ENCODE peak calls at places on chromosomes 4 and X, in ten cellular contexts. O is GM06990, W is ureter, D is brain microvascular endothelial cell, S is T-helper 1 cell, E is iPS-NIHi11, P is PC-3, J is NCI-H446 treated with DMSO at 0.1 percent for 48 hours, T is stomach, N is HTR-8/SVneo. K is an unnamed sample.

GRCh38 chr4:16993966-16994840 is 95.8 kb upstream of the LDB2 start:
- DNase-seq in O (no peak), W (no peak), D (no peak), S (no peak), E (no peak), P (no peak), J (no peak), T (no peak), N (no peak), K (no peak)

GRCh38 chr4:6350646-6351045 is 81.0 kb downstream of the WFS1 start:
- DNase-seq in O (no peak), W (no peak), D (no peak), S (no peak), E (no peak), P (no peak), J (no peak), T (no peak), N (no peak), K (no peak)

GRCh38 chr4:17280266-17280665 is 231.6 kb downstream of the QDPR start:
- DNase-seq in O (no peak), W (no peak), D (no peak), S (no peak), E (no peak), P (no peak), J (no peak), T (no peak), N (no peak), K (no peak)

GRCh38 chr4:38935391-38936073 is 67.9 kb downstream of the FAM114A1 start:
- DNase-seq in O (no peak), W (no peak), D (no peak), S (no peak), E (no peak), P (no peak), J (no peak), T (no peak), N (no peak), K (no peak)

GRCh38 chrX:100883654-100884053 is 9.5 kb upstream of the NOX1 start:
- DNase-seq in O (no peak), W (no peak), D (no peak), S (no peak), E (no peak), P (no peak), J (no peak), T (no peak), N (no peak), K (no peak)

GRCh38 chr4:55356991-55357461 is 11.0 kb downstream of the SRD5A3 start:
- DNase-seq in O (no peak), W (no peak), D (peak; percentile 20), S (no peak), E (no peak), P (peak; percentile 73), J (no peak), T (no peak), N (no peak), K (peak; percentile 41)

GRCh38 chr4:169266081-169266480 is 4.7 kb downstream of the SH3RF1 start:
- DNase-seq in O (no peak), W (no peak), D (no peak), S (no peak), E (no peak), P (no peak), J (no peak), T (no peak), N (no peak), K (no peak)

GRCh38 chrX:139905743-139906142 is 27.1 kb downstream of the ATP11C start:
- DNase-seq in O (no peak), W (no peak), D (no peak), S (no peak), E (no peak), P (no peak), J (no peak), T (no peak), N (no peak), K (no peak)

GRCh38 chr4:10577018-10577417 is 107.5 kb downstream of the CLNK start:
- DNase-seq in O (no peak), W (no peak), D (no peak), S (no peak), E (no peak), P (no peak), J (no peak), T (no peak), N (no peak), K (no peak)

GRCh38 chrX:31658360-31658759 is 586.5 kb upstream of the FTHL17 start:
- DNase-seq in O (peak; percentile 8), W (no peak), D (no peak), S (no peak), E (no peak), P (peak; percentile 43), J (peak; percentile 21), T (no peak), N (peak; percentile 8), K (no peak)

GRCh38 chr4:125262079-125262478 is 52.7 kb upstream of the FAT4 start:
- DNase-seq in O (no peak), W (no peak), D (no peak), S (no peak), E (no peak), P (no peak), J (no peak), T (no peak), N (no peak), K (no peak)

GRCh38 chr4:166735553-166735952 is 498.7 kb downstream of the SPOCK3 start:
- DNase-seq in O (no peak), W (no peak), D (no peak), S (no peak), E (no peak), P (no peak), J (no peak), T (no peak), N (no peak), K (no peak)

GRCh38 chr4:10684631-10685030 is at the start of gene CLNK:
- DNase-seq in O (no peak), W (no peak), D (no peak), S (no peak), E (no peak), P (no peak), J (no peak), T (no peak), N (no peak), K (no peak)

GRCh38 chrX:32137525-32137924 is 1065.7 kb upstream of the FTHL17 start:
- DNase-seq in O (no peak), W (no peak), D (peak; percentile 4), S (no peak), E (no peak), P (no peak), J (no peak), T (no peak), N (no peak), K (no peak)

GRCh38 chr4:6207602-6208001 is 7.3 kb upstream of the JAKMIP1 start:
- DNase-seq in O (no peak), W (no peak), D (no peak), S (no peak), E (no peak), P (no peak), J (no peak), T (peak; percentile 10), N (no peak), K (no peak)

GRCh38 chr4:1666391-1666790 is 17.7 kb downstream of the FAM53A start:
- DNase-seq in O (no peak), W (no peak), D (no peak), S (no peak), E (no peak), P (no peak), J (no peak), T (peak; percentile 42), N (no peak), K (no peak)

GRCh38 chr4:22504931-22505330 is 10.9 kb downstream of the ADGRA3 start:
- DNase-seq in O (no peak), W (no peak), D (no peak), S (no peak), E (no peak), P (peak; percentile 30), J (no peak), T (no peak), N (no peak), K (no peak)

GRCh38 chr4:5341151-5341925 is 290.1 kb downstream of the STK32B start:
- DNase-seq in O (no peak), W (no peak), D (no peak), S (no peak), E (no peak), P (no peak), J (no peak), T (no peak), N (no peak), K (no peak)

GRCh38 chr4:72290737-72291136 is 258.9 kb downstream of the NPFFR2 start:
- DNase-seq in O (no peak), W (no peak), D (no peak), S (no peak), E (no peak), P (no peak), J (no peak), T (no peak), N (no peak), K (no peak)

GRCh38 chr4:11949355-11949754 is 520.7 kb upstream of the HS3ST1 start:
- DNase-seq in O (no peak), W (no peak), D (no peak), S (no peak), E (no peak), P (peak; percentile 2), J (no peak), T (no peak), N (no peak), K (no peak)

GRCh38 chrX:1330605-1331004 is 6.0 kb upstream of the IL3RA start:
- DNase-seq in O (peak; percentile 76), W (no peak), D (no peak), S (no peak), E (no peak), P (no peak), J (no peak), T (no peak), N (no peak), K (no peak)

GRCh38 chr4:2934077-2934812 is 29.0 kb downstream of the NOP14 start:
- DNase-seq in O (peak; percentile 61), W (peak; percentile 75), D (peak; percentile 38), S (peak; percentile 50), E (peak; percentile 54), P (peak; percentile 19), J (no peak), T (peak; percentile 57), N (no peak), K (peak; percentile 68)

GRCh38 chr4:30630431-30630830 is 89.7 kb upstream of the PCDH7 start:
- DNase-seq in O (no peak), W (no peak), D (no peak), S (no peak), E (no peak), P (peak; percentile 20), J (no peak), T (no peak), N (no peak), K (no peak)

GRCh38 chr4:169116270-169116901 is 106.3 kb upstream of the CBR4 start:
- DNase-seq in O (no peak), W (no peak), D (peak; percentile 44), S (no peak), E (no peak), P (peak; percentile 46), J (no peak), T (no peak), N (no peak), K (no peak)

GRCh38 chr4:3630934-3631585 is 98.8 kb upstream of the LRPAP1 start:
- DNase-seq in O (no peak), W (no peak), D (no peak), S (no peak), E (no peak), P (no peak), J (no peak), T (no peak), N (no peak), K (no peak)

GRCh38 chrX:4710618-4711433 is 997.4 kb upstream of the PRKX start:
- DNase-seq in O (peak; percentile 1), W (peak; percentile 67), D (no peak), S (no peak), E (no peak), P (no peak), J (no peak), T (peak; percentile 76), N (no peak), K (no peak)

K was measured in lung.